ENCODE peak calls at places on chromosome 16, in eight cellular contexts. One of them, this sample, is unnamed.
A peak's percentile ranks its signal among the peaks of the same experiment; 100 is the strongest.

GRCh38 chr16:66523861-66524354 is 26.0 kb downstream of the TK2 start:
- DNase-seq in heart right ventricle: no peak
- DNase-seq in tibial artery: no peak
- DNase-seq in IMR-90: no peak
- DNase-seq in choroid plexus epithelial cell: no peak
- DNase-seq in uterus: no peak
- DNase-seq in pancreas: no peak
- DNase-seq in tibial nerve: no peak
- DNase-seq in this sample: peak; percentile 41

GRCh38 chr16:17828012-17828411 is 357.3 kb upstream of the XYLT1 start:
- DNase-seq in heart right ventricle: no peak
- DNase-seq in tibial nerve: no peak
- DNase-seq in IMR-90: peak; percentile 90
- DNase-seq in pancreas: no peak
- DNase-seq in tibial artery: no peak
- DNase-seq in uterus: no peak
- DNase-seq in choroid plexus epithelial cell: peak; percentile 90
- DNase-seq in this sample: peak; percentile 17

GRCh38 chr16:1871974-1872635 is at the start of gene MEIOB:
- DNase-seq in pancreas: peak; percentile 45
- DNase-seq in tibial nerve: no peak
- DNase-seq in tibial artery: no peak
- DNase-seq in choroid plexus epithelial cell: peak; percentile 19
- DNase-seq in heart right ventricle: peak; percentile 16
- DNase-seq in uterus: no peak
- DNase-seq in IMR-90: no peak
- DNase-seq in this sample: no peak

GRCh38 chr16:80122155-80122554 is 418.6 kb upstream of the DYNLRB2 start:
- DNase-seq in tibial nerve: peak; percentile 50
- DNase-seq in choroid plexus epithelial cell: peak; percentile 57
- DNase-seq in uterus: peak; percentile 70
- DNase-seq in pancreas: no peak
- DNase-seq in tibial artery: peak; percentile 54
- DNase-seq in IMR-90: no peak
- DNase-seq in heart right ventricle: peak; percentile 23
- DNase-seq in this sample: peak; percentile 24

GRCh38 chr16:77859493-77860232 is 71.3 kb downstream of the VAT1L start:
- DNase-seq in uterus: no peak
- DNase-seq in tibial nerve: no peak
- DNase-seq in choroid plexus epithelial cell: no peak
- DNase-seq in tibial artery: no peak
- DNase-seq in heart right ventricle: no peak
- DNase-seq in pancreas: no peak
- DNase-seq in IMR-90: no peak
- DNase-seq in this sample: no peak

GRCh38 chr16:88700636-88701482 is 5.3 kb downstream of the RNF166 start:
- DNase-seq in choroid plexus epithelial cell: peak; percentile 93
- DNase-seq in uterus: peak; percentile 62
- DNase-seq in tibial nerve: peak; percentile 81
- DNase-seq in pancreas: peak; percentile 86
- DNase-seq in tibial artery: peak; percentile 92
- DNase-seq in heart right ventricle: peak; percentile 91
- DNase-seq in IMR-90: peak; percentile 90
- DNase-seq in this sample: peak; percentile 92

GRCh38 chr16:49474741-49475140 is 101.1 kb downstream of the C16orf78 start:
- DNase-seq in tibial nerve: no peak
- DNase-seq in uterus: no peak
- DNase-seq in choroid plexus epithelial cell: no peak
- DNase-seq in pancreas: no peak
- DNase-seq in IMR-90: no peak
- DNase-seq in tibial artery: peak; percentile 5
- DNase-seq in heart right ventricle: no peak
- DNase-seq in this sample: no peak

GRCh38 chr16:2790631-2791030 is 3.3 kb upstream of the PRSS33 start:
- DNase-seq in choroid plexus epithelial cell: no peak
- DNase-seq in pancreas: no peak
- DNase-seq in uterus: no peak
- DNase-seq in IMR-90: no peak
- DNase-seq in heart right ventricle: no peak
- DNase-seq in tibial artery: no peak
- DNase-seq in tibial nerve: no peak
- DNase-seq in this sample: no peak

GRCh38 chr16:76204249-76204648 is 73.0 kb upstream of the CNTNAP4 start:
- DNase-seq in tibial artery: no peak
- DNase-seq in IMR-90: no peak
- DNase-seq in choroid plexus epithelial cell: no peak
- DNase-seq in pancreas: no peak
- DNase-seq in tibial nerve: no peak
- DNase-seq in uterus: no peak
- DNase-seq in heart right ventricle: no peak
- DNase-seq in this sample: no peak

GRCh38 chr16:88688013-88688778 is 1.9 kb upstream of the SNAI3 start:
- DNase-seq in heart right ventricle: peak; percentile 28
- DNase-seq in IMR-90: no peak
- DNase-seq in choroid plexus epithelial cell: no peak
- DNase-seq in tibial nerve: no peak
- DNase-seq in uterus: no peak
- DNase-seq in tibial artery: no peak
- DNase-seq in pancreas: peak; percentile 95
- DNase-seq in this sample: no peak

GRCh38 chr16:80612461-80613017 is 71.7 kb downstream of the DYNLRB2 start:
- DNase-seq in tibial artery: no peak
- DNase-seq in tibial nerve: no peak
- DNase-seq in uterus: no peak
- DNase-seq in IMR-90: no peak
- DNase-seq in heart right ventricle: no peak
- DNase-seq in choroid plexus epithelial cell: no peak
- DNase-seq in pancreas: no peak
- DNase-seq in this sample: no peak

GRCh38 chr16:12655530-12655929 is 148.2 kb downstream of the CPPED1 start:
- DNase-seq in choroid plexus epithelial cell: no peak
- DNase-seq in heart right ventricle: no peak
- DNase-seq in tibial artery: no peak
- DNase-seq in pancreas: no peak
- DNase-seq in tibial nerve: no peak
- DNase-seq in IMR-90: no peak
- DNase-seq in uterus: no peak
- DNase-seq in this sample: no peak

GRCh38 chr16:73713817-73714495 is 582.7 kb upstream of the PSMD7 start:
- DNase-seq in IMR-90: peak; percentile 4
- DNase-seq in uterus: no peak
- DNase-seq in choroid plexus epithelial cell: peak; percentile 7
- DNase-seq in tibial nerve: peak; percentile 19
- DNase-seq in pancreas: no peak
- DNase-seq in tibial artery: peak; percentile 24
- DNase-seq in heart right ventricle: peak; percentile 15
- DNase-seq in this sample: peak; percentile 1

GRCh38 chr16:53925011-53925410 is 221.1 kb downstream of the FTO start:
- DNase-seq in choroid plexus epithelial cell: no peak
- DNase-seq in heart right ventricle: no peak
- DNase-seq in tibial artery: no peak
- DNase-seq in uterus: no peak
- DNase-seq in pancreas: no peak
- DNase-seq in IMR-90: no peak
- DNase-seq in tibial nerve: no peak
- DNase-seq in this sample: no peak

GRCh38 chr16:67451704-67452435 is 20.9 kb downstream of the HSD11B2 start:
- DNase-seq in heart right ventricle: no peak
- DNase-seq in uterus: no peak
- DNase-seq in tibial artery: no peak
- DNase-seq in choroid plexus epithelial cell: no peak
- DNase-seq in tibial nerve: no peak
- DNase-seq in pancreas: peak; percentile 65
- DNase-seq in IMR-90: no peak
- DNase-seq in this sample: no peak

GRCh38 chr16:67459066-67459857 is 21.7 kb downstream of the ATP6V0D1 start:
- DNase-seq in choroid plexus epithelial cell: no peak
- DNase-seq in uterus: peak; percentile 57
- DNase-seq in IMR-90: no peak
- DNase-seq in tibial artery: no peak
- DNase-seq in heart right ventricle: peak; percentile 64
- DNase-seq in tibial nerve: no peak
- DNase-seq in pancreas: peak; percentile 87
- DNase-seq in this sample: no peak

GRCh38 chr16:14486520-14487303 is 143.3 kb downstream of the PARN start:
- DNase-seq in choroid plexus epithelial cell: peak; percentile 95
- DNase-seq in uterus: peak; percentile 83
- DNase-seq in pancreas: peak; percentile 89
- DNase-seq in IMR-90: peak; percentile 94
- DNase-seq in heart right ventricle: peak; percentile 53
- DNase-seq in tibial nerve: peak; percentile 96
- DNase-seq in tibial artery: peak; percentile 88
- DNase-seq in this sample: peak; percentile 95

GRCh38 chr16:24139282-24139681 is 116.9 kb upstream of the CACNG3 start:
- DNase-seq in tibial artery: no peak
- DNase-seq in heart right ventricle: no peak
- DNase-seq in pancreas: no peak
- DNase-seq in IMR-90: no peak
- DNase-seq in choroid plexus epithelial cell: no peak
- DNase-seq in uterus: no peak
- DNase-seq in tibial nerve: no peak
- DNase-seq in this sample: no peak

GRCh38 chr16:24135624-24136296 is 120.4 kb upstream of the CACNG3 start:
- DNase-seq in pancreas: no peak
- DNase-seq in choroid plexus epithelial cell: no peak
- DNase-seq in heart right ventricle: no peak
- DNase-seq in uterus: no peak
- DNase-seq in tibial nerve: no peak
- DNase-seq in IMR-90: no peak
- DNase-seq in tibial artery: no peak
- DNase-seq in this sample: no peak

GRCh38 chr16:24141917-24142316 is 114.2 kb upstream of the CACNG3 start:
- DNase-seq in choroid plexus epithelial cell: no peak
- DNase-seq in pancreas: no peak
- DNase-seq in IMR-90: no peak
- DNase-seq in tibial artery: no peak
- DNase-seq in uterus: no peak
- DNase-seq in heart right ventricle: no peak
- DNase-seq in tibial nerve: no peak
- DNase-seq in this sample: no peak

GRCh38 chr16:24141466-24141865 is 114.7 kb upstream of the CACNG3 start:
- DNase-seq in IMR-90: no peak
- DNase-seq in uterus: no peak
- DNase-seq in choroid plexus epithelial cell: no peak
- DNase-seq in tibial artery: no peak
- DNase-seq in tibial nerve: no peak
- DNase-seq in heart right ventricle: no peak
- DNase-seq in pancreas: no peak
- DNase-seq in this sample: no peak

DNA sequence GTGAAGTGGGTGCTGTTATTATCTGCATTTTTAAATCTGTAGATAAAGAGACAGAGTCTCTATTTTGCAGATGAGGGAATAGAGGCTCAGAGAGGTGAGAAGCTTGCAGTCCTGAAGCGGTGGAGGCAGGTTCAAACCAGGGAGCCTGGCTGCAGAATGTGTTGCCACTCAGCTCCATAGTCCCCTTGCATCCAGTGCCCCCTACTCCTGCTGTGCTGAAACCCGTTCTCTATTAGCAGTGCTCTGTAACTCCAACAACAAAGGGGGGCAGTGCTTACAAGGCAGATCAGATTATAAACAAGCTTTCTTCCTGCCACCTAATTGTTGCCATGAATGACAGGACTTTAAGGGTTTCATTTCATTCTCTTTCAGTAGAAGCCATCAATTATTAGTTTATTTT is 118.1 kb upstream of the CACNG3 start:
- DNase-seq in choroid plexus epithelial cell: no peak
- DNase-seq in tibial artery: no peak
- DNase-seq in pancreas: no peak
- DNase-seq in heart right ventricle: no peak
- DNase-seq in uterus: no peak
- DNase-seq in tibial nerve: no peak
- DNase-seq in IMR-90: no peak
- DNase-seq in this sample: no peak
- TF ChIP-seq CTCF in choroid plexus epithelial cell: no peak
- TF ChIP-seq CTCF in tibial artery: no peak
- TF ChIP-seq CTCF in pancreas: no peak
- TF ChIP-seq CTCF in heart right ventricle: no peak
- TF ChIP-seq CTCF in uterus: no peak
- TF ChIP-seq CTCF in tibial nerve: no peak
- TF ChIP-seq CTCF in IMR-90: no peak
- TF ChIP-seq CTCF in this sample: no peak

GRCh38 chr16:86632206-86632605 is 53.9 kb downstream of the FOXL1 start:
- DNase-seq in choroid plexus epithelial cell: no peak
- DNase-seq in heart right ventricle: no peak
- DNase-seq in IMR-90: no peak
- DNase-seq in tibial artery: no peak
- DNase-seq in tibial nerve: no peak
- DNase-seq in uterus: no peak
- DNase-seq in pancreas: no peak
- DNase-seq in this sample: no peak
- H3K4me3 ChIP-seq in choroid plexus epithelial cell: no peak overlapping the region
- H3K4me3 ChIP-seq in heart right ventricle: no peak overlapping the region
- H3K4me3 ChIP-seq in IMR-90: no peak overlapping the region
- H3K4me3 ChIP-seq in tibial artery: no peak overlapping the region
- H3K4me3 ChIP-seq in tibial nerve: no peak overlapping the region
- H3K4me3 ChIP-seq in uterus: no peak overlapping the region
- H3K4me3 ChIP-seq in pancreas: no peak overlapping the region
- H3K4me3 ChIP-seq in this sample: no peak overlapping the region

DNA sequence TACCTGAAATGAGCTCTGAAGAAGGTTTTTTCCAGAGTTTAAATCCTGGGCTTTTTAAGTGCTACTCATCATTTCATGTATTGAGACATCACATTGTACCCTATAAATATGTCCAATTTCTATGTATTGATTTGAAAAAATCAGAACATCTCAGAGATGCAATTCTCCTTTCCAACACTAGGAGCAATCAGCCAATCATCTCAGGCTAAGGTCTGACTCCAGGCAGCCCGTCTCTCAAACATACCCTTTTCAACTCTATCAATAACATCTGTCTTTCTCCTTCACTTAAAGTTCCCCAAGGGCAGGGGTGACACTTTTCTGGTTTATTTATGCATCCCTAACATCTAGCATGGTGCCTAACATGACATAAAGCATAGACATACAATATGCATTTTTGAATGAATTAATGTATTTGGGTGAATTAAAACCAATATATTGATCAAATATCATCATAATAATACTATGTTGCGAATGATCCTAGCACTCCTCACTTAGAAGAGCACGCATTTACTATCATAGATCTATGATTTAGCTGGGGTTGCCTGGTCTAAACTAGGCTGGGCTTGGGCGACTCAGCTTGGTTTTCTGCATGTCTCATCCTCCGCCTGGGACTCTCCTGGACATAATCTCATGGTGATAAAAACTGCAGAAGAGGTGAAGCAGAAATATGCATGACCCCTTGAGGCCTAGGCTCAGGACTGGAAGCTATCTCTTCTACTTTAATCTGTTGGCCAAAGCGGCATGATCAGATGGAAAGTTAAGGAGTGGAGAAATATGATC is 5.2 kb upstream of the CDH11 start:
- DNase-seq in uterus: no peak
- DNase-seq in heart right ventricle: no peak
- DNase-seq in pancreas: no peak
- DNase-seq in IMR-90: no peak
- DNase-seq in tibial nerve: no peak
- DNase-seq in choroid plexus epithelial cell: no peak
- DNase-seq in tibial artery: no peak
- DNase-seq in this sample: no peak
- TF ChIP-seq CTCF in uterus: peak; percentile 28
- TF ChIP-seq CTCF in heart right ventricle: no peak
- TF ChIP-seq CTCF in pancreas: no peak
- TF ChIP-seq CTCF in IMR-90: peak; percentile 11
- TF ChIP-seq CTCF in tibial nerve: peak; percentile 22
- TF ChIP-seq CTCF in choroid plexus epithelial cell: peak; percentile 49
- TF ChIP-seq CTCF in tibial artery: peak; percentile 32
- TF ChIP-seq CTCF in this sample: peak; percentile 36

GRCh38 chr16:61653544-61653943 is 382.7 kb downstream of the CDH8 start:
- DNase-seq in choroid plexus epithelial cell: no peak
- DNase-seq in tibial artery: no peak
- DNase-seq in tibial nerve: no peak
- DNase-seq in uterus: no peak
- DNase-seq in IMR-90: no peak
- DNase-seq in heart right ventricle: no peak
- DNase-seq in pancreas: no peak
- DNase-seq in this sample: no peak
- H3K4me3 ChIP-seq in choroid plexus epithelial cell: no peak overlapping the region
- H3K4me3 ChIP-seq in tibial artery: no peak overlapping the region
- H3K4me3 ChIP-seq in tibial nerve: no peak overlapping the region
- H3K4me3 ChIP-seq in uterus: no peak overlapping the region
- H3K4me3 ChIP-seq in IMR-90: no peak overlapping the region
- H3K4me3 ChIP-seq in heart right ventricle: no peak overlapping the region
- H3K4me3 ChIP-seq in pancreas: no peak overlapping the region
- H3K4me3 ChIP-seq in this sample: no peak overlapping the region